ENCODE peak calls at places on chromosomes 6 and 20, in nine cellular contexts. L is adrenal gland, O is stomach, J is A549, Z is heart left ventricle, Y is H1, F is NB4, R is lower leg skin, X is endothelial cell of umbilical vein. Q is an unnamed sample.

GRCh38 chr6:33126101-33126714 is 50.4 kb downstream of the HLA-DPB1 start:
- DNase-seq in L (peak), O (peak), J (peak), Z (peak), Y (no peak), F (peak), R (peak), X (peak), Q (peak)

GRCh38 chr6:66897576-66897975 is 1190.5 kb upstream of the EYS start:
- DNase-seq in L (no peak), O (no peak), J (peak), Z (peak), Y (no peak), F (peak), R (no peak), X (no peak), Q (no peak)

GRCh38 chr6:75611702-75612375 is 10.2 kb downstream of the SENP6 start:
- DNase-seq in L (no peak), O (no peak), J (no peak), Z (no peak), Y (no peak), F (peak), R (no peak), X (no peak), Q (no peak)

GRCh38 chr6:111086685-111087084 is 618 bp upstream of the SLC16A10 start:
- DNase-seq in L (no peak), O (no peak), J (no peak), Z (no peak), Y (no peak), F (no peak), R (no peak), X (no peak), Q (no peak)

GRCh38 chr6:9131616-9132015 is 696.3 kb upstream of the SLC35B3 start:
- DNase-seq in L (peak), O (peak), J (no peak), Z (no peak), Y (no peak), F (no peak), R (no peak), X (no peak), Q (peak)

GRCh38 chr6:157236040-157236725 is 87.1 kb downstream of the TMEM242 start:
- DNase-seq in L (no peak), O (no peak), J (no peak), Z (peak), Y (no peak), F (no peak), R (no peak), X (no peak), Q (no peak)

GRCh38 chr6:54860739-54861138 is 14.2 kb downstream of the FAM83B start:
- DNase-seq in L (no peak), O (no peak), J (no peak), Z (no peak), Y (no peak), F (peak), R (no peak), X (no peak), Q (no peak)

GRCh38 chr6:43835872-43836419 is 65.9 kb downstream of the VEGFA start:
- DNase-seq in L (no peak), O (no peak), J (no peak), Z (no peak), Y (no peak), F (no peak), R (no peak), X (no peak), Q (no peak)

GRCh38 chr6:105596284-105596755 is 193.4 kb upstream of the PREP start:
- DNase-seq in L (no peak), O (no peak), J (peak), Z (no peak), Y (no peak), F (no peak), R (no peak), X (no peak), Q (no peak)

GRCh38 chr6:118522422-118522821 is 25.7 kb upstream of the PLN start:
- DNase-seq in L (no peak), O (no peak), J (no peak), Z (no peak), Y (no peak), F (no peak), R (no peak), X (no peak), Q (no peak)

GRCh38 chr20:33843854-33844253 is 32.7 kb downstream of the CHMP4B start:
- DNase-seq in L (no peak), O (no peak), J (no peak), Z (no peak), Y (no peak), F (no peak), R (no peak), X (no peak), Q (peak)

GRCh38 chr6:3456794-3457709 is at the start of gene SLC22A23:
- DNase-seq in L (peak), O (peak), J (peak), Z (peak), Y (peak), F (peak), R (peak), X (peak), Q (peak)

GRCh38 chr6:167789358-167789757 is 37.4 kb upstream of the AFDN start:
- DNase-seq in L (no peak), O (no peak), J (no peak), Z (no peak), Y (no peak), F (no peak), R (peak), X (no peak), Q (no peak)

GRCh38 chr6:7150381-7151064 is 42.8 kb downstream of the RREB1 start:
- DNase-seq in L (no peak), O (no peak), J (no peak), Z (no peak), Y (no peak), F (peak), R (no peak), X (no peak), Q (no peak)

GRCh38 chr6:165662041-165662491 is 975 bp downstream of the PDE10A start:
- DNase-seq in L (no peak), O (no peak), J (peak), Z (peak), Y (no peak), F (no peak), R (peak), X (no peak), Q (no peak)

GRCh38 chr6:50889912-50890311 is 71.2 kb downstream of the TFAP2B start:
- DNase-seq in L (no peak), O (no peak), J (no peak), Z (no peak), Y (no peak), F (no peak), R (no peak), X (no peak), Q (no peak)

GRCh38 chr6:154593122-154593521 is 82.6 kb upstream of the CNKSR3 start:
- DNase-seq in L (no peak), O (no peak), J (no peak), Z (peak), Y (no peak), F (no peak), R (no peak), X (no peak), Q (no peak)

GRCh38 chr6:53410508-53411258 is 61.9 kb upstream of the ELOVL5 start:
- DNase-seq in L (peak), O (peak), J (peak), Z (peak), Y (no peak), F (peak), R (no peak), X (peak), Q (peak)

GRCh38 chr6:113855500-113856010 is 1.6 kb upstream of the MARCKS start:
- DNase-seq in L (no peak), O (no peak), J (peak), Z (peak), Y (no peak), F (peak), R (no peak), X (peak), Q (peak)

GRCh38 chr20:48209102-48209501 is 423.8 kb upstream of the SULF2 start:
- DNase-seq in L (no peak), O (no peak), J (no peak), Z (peak), Y (no peak), F (no peak), R (no peak), X (no peak), Q (no peak)

GRCh38 chr6:70706491-70707123 is 38.9 kb downstream of the SMAP1 start:
- DNase-seq in L (no peak), O (no peak), J (peak), Z (no peak), Y (no peak), F (peak), R (no peak), X (peak), Q (no peak)

GRCh38 chr20:44501448-44501847 is 20.4 kb downstream of the SERINC3 start:
- DNase-seq in L (peak), O (no peak), J (no peak), Z (no peak), Y (no peak), F (no peak), R (no peak), X (no peak), Q (no peak)

GRCh38 chr6:41306187-41306854 is 19.8 kb upstream of the TREM1 start:
- DNase-seq in L (no peak), O (peak), J (peak), Z (no peak), Y (no peak), F (peak), R (no peak), X (peak), Q (peak)

GRCh38 chr20:17966432-17967312 is 1.9 kb downstream of the SNX5 start:
- DNase-seq in L (no peak), O (no peak), J (peak), Z (no peak), Y (no peak), F (peak), R (no peak), X (peak), Q (no peak)

GRCh38 chr20:1702288-1702687 is 44.7 kb upstream of the SIRPG start:
- DNase-seq in L (no peak), O (no peak), J (no peak), Z (no peak), Y (no peak), F (peak), R (no peak), X (no peak), Q (no peak)

GRCh38 chr6:113824411-113824810 is 32.7 kb upstream of the MARCKS start:
- DNase-seq in L (no peak), O (no peak), J (no peak), Z (no peak), Y (no peak), F (no peak), R (no peak), X (no peak), Q (no peak)

GRCh38 chr20:61817575-61817974 is 248.1 kb downstream of the TAF4 start:
- DNase-seq in L (no peak), O (no peak), J (no peak), Z (peak), Y (no peak), F (no peak), R (no peak), X (no peak), Q (no peak)

GRCh38 chr20:63696311-63696627 is 183 bp upstream of the TNFRSF6B start:
- DNase-seq in L (peak), O (no peak), J (no peak), Z (peak), Y (peak), F (peak), R (peak), X (no peak), Q (peak)

GRCh38 chr6:31545291-31545690 is 1.1 kb downstream of the ATP6V1G2 start:
- DNase-seq in L (no peak), O (no peak), J (no peak), Z (no peak), Y (no peak), F (no peak), R (no peak), X (no peak), Q (no peak)
- H3K4me3 ChIP-seq in L (no peak), O (no peak), J (no peak), Z (no peak), Y (no peak), F (no peak), R (no peak), X (no peak), Q (no peak)

GRCh38 chr20:57462781-57463180 is 62.2 kb downstream of the CTCFL start:
- DNase-seq in L (no peak), O (no peak), J (no peak), Z (no peak), Y (no peak), F (no peak), R (no peak), X (no peak), Q (no peak)

GRCh38 chr20:57465943-57466342 is 59.0 kb downstream of the CTCFL start:
- DNase-seq in L (no peak), O (no peak), J (no peak), Z (no peak), Y (no peak), F (no peak), R (no peak), X (no peak), Q (no peak)

GRCh38 chr20:57461726-57462125 is 63.2 kb downstream of the CTCFL start:
- DNase-seq in L (no peak), O (no peak), J (no peak), Z (no peak), Y (no peak), F (no peak), R (no peak), X (no peak), Q (no peak)

GRCh38 chr20:57465486-57465885 is 59.5 kb downstream of the CTCFL start:
- DNase-seq in L (no peak), O (no peak), J (no peak), Z (no peak), Y (no peak), F (no peak), R (no peak), X (no peak), Q (no peak)

DNA sequence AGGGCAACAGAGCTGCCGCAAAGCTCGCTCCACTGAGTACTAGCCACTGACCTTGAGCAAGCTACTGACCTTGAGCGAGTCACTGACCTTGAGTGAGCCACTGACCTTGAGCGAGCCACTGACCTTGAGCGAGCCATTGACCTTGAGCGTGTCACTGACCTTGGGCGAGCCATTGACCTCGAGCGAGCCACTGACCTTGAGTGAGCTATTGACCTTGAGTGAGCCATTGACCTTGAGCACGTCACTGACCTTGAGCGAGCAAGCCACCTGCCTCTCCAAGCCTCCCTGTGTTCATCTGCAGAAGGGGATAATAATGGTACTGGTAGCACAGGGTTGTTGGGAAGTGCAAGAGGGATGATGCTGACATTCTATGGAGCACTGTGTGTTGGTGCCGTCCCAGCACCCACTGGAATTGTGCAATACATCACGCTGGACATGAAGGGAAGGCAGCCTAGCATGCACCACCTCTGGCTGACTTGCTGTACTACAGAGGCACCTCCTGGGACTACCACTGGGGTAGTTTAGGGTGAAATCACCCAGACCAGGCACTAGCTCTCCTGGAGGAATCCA is 60.2 kb downstream of the CTCFL start:
- DNase-seq in L (peak), O (no peak), J (peak), Z (no peak), Y (no peak), F (peak), R (no peak), X (no peak), Q (no peak)
- TF ChIP-seq CTCF in L (peak), O (no peak), J (no peak), Z (no peak), Y (peak), F (peak), R (no peak), X (no peak), Q (peak)

DNA sequence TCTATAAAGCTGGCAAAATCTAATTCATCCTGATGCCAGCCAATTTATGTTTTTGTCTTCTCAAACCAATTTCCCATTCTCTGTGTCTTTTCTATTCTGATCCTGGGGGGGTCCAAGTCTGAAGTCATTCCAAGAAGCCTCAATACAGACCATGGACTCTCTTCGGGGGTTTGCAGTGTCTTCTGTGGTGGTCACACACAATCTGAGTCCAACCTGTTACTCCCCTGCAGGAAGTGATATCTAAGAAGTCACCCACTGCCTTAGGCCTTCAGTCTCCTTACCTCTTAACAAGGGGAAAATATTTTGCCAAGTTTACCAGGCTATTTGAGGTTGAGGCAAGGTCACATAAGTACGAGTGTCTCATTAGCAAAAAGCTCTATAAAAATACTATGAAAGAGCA is 1.9 kb downstream of the TRIM26 start:
- DNase-seq in L (no peak), O (no peak), J (no peak), Z (no peak), Y (no peak), F (no peak), R (no peak), X (no peak), Q (no peak)
- TF ChIP-seq POLR2A in L (no peak), O (no peak), J (no peak), Z (no peak), Y (no peak), F (no peak), R (no peak), X (no peak), Q (no peak)

DNA sequence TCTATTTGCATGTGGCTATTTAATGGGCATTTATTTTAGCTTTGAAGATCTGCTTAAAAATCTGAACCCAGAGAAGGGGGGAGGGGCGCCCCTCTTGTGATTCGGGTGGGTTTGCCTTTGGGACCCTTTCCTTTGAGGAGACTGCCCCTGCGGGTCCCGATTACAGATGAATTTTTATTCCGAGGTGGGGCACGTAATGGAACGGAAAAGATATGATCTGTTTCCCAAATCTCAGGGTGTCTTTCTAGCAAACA is 30.9 kb downstream of the TFAP2A start:
- DNase-seq in L (no peak), O (no peak), J (no peak), Z (no peak), Y (no peak), F (no peak), R (no peak), X (no peak), Q (no peak)
- H3K4me3 ChIP-seq in L (no peak), O (no peak), J (peak), Z (no peak), Y (no peak), F (no peak), R (no peak), X (no peak), Q (no peak)

Q was measured in transverse colon.